ENCODE peak calls at places on chromosomes 1 and 21, in five cellular contexts. K, H, N, Z and R are unnamed samples.

GRCh38 chr1:31696246-31696645 is 7.6 kb downstream of the COL16A1 start:
- DNase-seq in K (peak), H (no peak), N (no peak), Z (no peak), R (no peak)

GRCh38 chr21:41294548-41295231 is 21.9 kb upstream of the FAM3B start:
- DNase-seq in K (no peak), H (no peak), N (no peak), Z (no peak), R (no peak)

GRCh38 chr21:26027696-26028095 is 142.9 kb downstream of the APP start:
- DNase-seq in K (no peak), H (no peak), N (no peak), Z (peak), R (no peak)

GRCh38 chr1:37817481-37817880 is 9.5 kb upstream of the YRDC start:
- DNase-seq in K (no peak), H (peak), N (no peak), Z (no peak), R (no peak)

GRCh38 chr1:2341706-2342383 is 49.5 kb downstream of the MORN1 start:
- DNase-seq in K (no peak), H (no peak), N (no peak), Z (no peak), R (no peak)

GRCh38 chr21:19031956-19032355 is 628.4 kb upstream of the TMPRSS15 start:
- DNase-seq in K (no peak), H (no peak), N (no peak), Z (no peak), R (no peak)

GRCh38 chr1:175373786-175374623 is 181.4 kb upstream of the KIAA0040 start:
- DNase-seq in K (peak), H (peak), N (peak), Z (peak), R (peak)

GRCh38 chr1:42933610-42934009 is 25.1 kb downstream of the SLC2A1 start:
- DNase-seq in K (no peak), H (peak), N (no peak), Z (no peak), R (no peak)

GRCh38 chr1:25083481-25084345 is 148.6 kb downstream of the SYF2 start:
- DNase-seq in K (no peak), H (no peak), N (no peak), Z (no peak), R (no peak)

GRCh38 chr1:203403586-203403985 is 52.7 kb upstream of the FMOD start:
- DNase-seq in K (no peak), H (peak), N (no peak), Z (no peak), R (no peak)

GRCh38 chr1:6096243-6097116 is 50.8 kb downstream of the KCNAB2 start:
- DNase-seq in K (no peak), H (no peak), N (no peak), Z (no peak), R (no peak)

GRCh38 chr1:172745014-172745413 is 86.1 kb downstream of the FASLG start:
- DNase-seq in K (peak), H (peak), N (peak), Z (peak), R (peak)

GRCh38 chr1:100552922-100553321 is 15.0 kb downstream of the GPR88 start:
- DNase-seq in K (no peak), H (no peak), N (no peak), Z (no peak), R (no peak)

GRCh38 chr1:161074676-161075368 is 5.1 kb upstream of the ARHGAP30 start:
- DNase-seq in K (no peak), H (no peak), N (peak), Z (no peak), R (no peak)